ENCODE peak calls at places on chromosomes 7 and 10, in four cellular contexts. W, Q, K and M are unnamed samples.

GRCh38 chr7:87217983-87218653 is 1.4 kb downstream of the TMEM243 start:
- DNase-seq in W (no peak), Q (no peak), K (no peak), M (no peak)

GRCh38 chr7:54546081-54546985 is 4.2 kb downstream of the VSTM2A start:
- DNase-seq in W (peak), Q (no peak), K (no peak), M (no peak)

GRCh38 chr10:24556746-24557742 is 166.6 kb downstream of the ARHGAP21 start:
- DNase-seq in W (no peak), Q (no peak), K (no peak), M (peak)

GRCh38 chr7:74093671-74094223 is 10.1 kb downstream of the LIMK1 start:
- DNase-seq in W (no peak), Q (no peak), K (no peak), M (no peak)

GRCh38 chr7:129017933-129018538 is 36.9 kb downstream of the TNPO3 start:
- DNase-seq in W (no peak), Q (no peak), K (no peak), M (no peak)

GRCh38 chr10:119408072-119408471 is 134.4 kb downstream of the RGS10 start:
- DNase-seq in W (no peak), Q (no peak), K (no peak), M (no peak)

GRCh38 chr10:29784175-29784773 is 149.5 kb upstream of the SVIL start:
- DNase-seq in W (no peak), Q (no peak), K (no peak), M (no peak)

GRCh38 chr7:10708447-10708846 is 265.2 kb upstream of the PHF14 start:
- DNase-seq in W (peak), Q (no peak), K (no peak), M (no peak)

GRCh38 chr7:39714447-39715091 is 91.2 kb downstream of the RALA start:
- DNase-seq in W (no peak), Q (no peak), K (no peak), M (no peak)

GRCh38 chr10:114413398-114413797 is 9.1 kb upstream of the AFAP1L2 start:
- DNase-seq in W (no peak), Q (no peak), K (peak), M (no peak)

GRCh38 chr7:156527458-156527890 is 113.1 kb upstream of the RNF32 start:
- DNase-seq in W (no peak), Q (no peak), K (no peak), M (no peak)

GRCh38 chr10:1382711-1383110 is 326.5 kb downstream of the WDR37 start:
- DNase-seq in W (no peak), Q (peak), K (no peak), M (no peak)

GRCh38 chr7:140640727-140641531 is at the start of gene DENND2A:
- DNase-seq in W (peak), Q (peak), K (peak), M (peak)

GRCh38 chr7:74193054-74193453 is 16.8 kb upstream of the LAT2 start:
- DNase-seq in W (peak), Q (no peak), K (no peak), M (no peak)

GRCh38 chr10:101467286-101467770 is 113.4 kb downstream of the BTRC start:
- DNase-seq in W (peak), Q (no peak), K (no peak), M (no peak)

GRCh38 chr7:98163704-98164478 is 47.3 kb upstream of the BHLHA15 start:
- DNase-seq in W (no peak), Q (no peak), K (no peak), M (no peak)

GRCh38 chr7:116940689-116941088 is 12.6 kb upstream of the ST7 start:
- DNase-seq in W (no peak), Q (no peak), K (no peak), M (no peak)

GRCh38 chr7:27793780-27794179 is 53.8 kb downstream of the TAX1BP1 start:
- DNase-seq in W (no peak), Q (no peak), K (no peak), M (no peak)

GRCh38 chr7:38179719-38180333 is 1.8 kb downstream of the STARD3NL start:
- DNase-seq in W (no peak), Q (no peak), K (no peak), M (no peak)

GRCh38 chr7:45703911-45704682 is 129.9 kb downstream of the ADCY1 start:
- DNase-seq in W (no peak), Q (peak), K (no peak), M (no peak)

GRCh38 chr7:81308643-81309354 is 389.9 kb upstream of the SEMA3C start:
- DNase-seq in W (peak), Q (no peak), K (no peak), M (no peak)

GRCh38 chr10:57141708-57142107 is 780.6 kb upstream of the ZWINT start:
- DNase-seq in W (no peak), Q (no peak), K (no peak), M (no peak)